ENCODE peak calls at places on chromosomes 16 and 17, in five cellular contexts. D, J, W, O and Y are unnamed samples.

GRCh38 chr17:51362818-51363598 is 102.7 kb downstream of the UTP18 start:
- DNase-seq in D (no peak), W (no peak), O (peak), J (no peak), Y (no peak)

GRCh38 chr16:3734084-3734757 is 16.9 kb upstream of the TRAP1 start:
- DNase-seq in W (no peak), O (no peak), D (no peak), J (no peak), Y (no peak)

GRCh38 chr17:1947229-1947742 is 77.8 kb downstream of the RTN4RL1 start:
- DNase-seq in W (no peak), O (no peak), J (no peak), D (no peak), Y (no peak)

GRCh38 chr17:68682913-68683312 is 81.7 kb upstream of the FAM20A start:
- DNase-seq in D (no peak), O (no peak), W (no peak), J (no peak), Y (no peak)

GRCh38 chr16:11327277-11328171 is 17.7 kb upstream of the RMI2 start:
- DNase-seq in J (no peak), W (no peak), O (no peak), D (no peak), Y (peak)

GRCh38 chr16:63983401-63983800 is 1138.5 kb downstream of the CDH11 start:
- DNase-seq in D (no peak), J (no peak), W (no peak), O (peak), Y (no peak)

GRCh38 chr16:89563639-89564392 is 3.3 kb downstream of the RPL13 start:
- DNase-seq in D (no peak), O (no peak), J (no peak), W (no peak), Y (no peak)

GRCh38 chr17:7703584-7704574 is 1.1 kb upstream of the EFNB3 start:
- DNase-seq in W (peak), J (no peak), O (no peak), D (no peak), Y (no peak)

GRCh38 chr16:58535100-58535499 is 19.8 kb downstream of the SETD6 start:
- DNase-seq in W (no peak), O (no peak), J (no peak), D (no peak), Y (no peak)

GRCh38 chr17:39618252-39618913 is 8.4 kb upstream of the PPP1R1B start:
- DNase-seq in D (no peak), J (no peak), W (no peak), O (peak), Y (no peak)

GRCh38 chr16:9836118-9836736 is 346.0 kb downstream of the GRIN2A start:
- DNase-seq in O (peak), W (peak), J (peak), D (no peak), Y (no peak)

GRCh38 chr17:79779088-79779529 is 1.2 kb downstream of the CBX2 start:
- DNase-seq in W (no peak), O (no peak), J (no peak), D (no peak), Y (no peak)

GRCh38 chr17:9079461-9080103 is 58.3 kb downstream of the NTN1 start:
- DNase-seq in D (no peak), O (no peak), J (no peak), W (no peak), Y (no peak)

GRCh38 chr17:57442914-57443571 is 186.7 kb downstream of the MSI2 start:
- DNase-seq in J (no peak), O (peak), D (no peak), W (no peak), Y (no peak)

GRCh38 chr17:18319604-18320256 is 4.6 kb downstream of the SMCR8 start:
- DNase-seq in W (peak), D (no peak), J (peak), O (peak), Y (no peak)

GRCh38 chr16:84838383-84838948 is 18.7 kb downstream of the CRISPLD2 start:
- DNase-seq in J (no peak), O (peak), W (no peak), D (no peak), Y (no peak)

GRCh38 chr17:7238418-7239090 is 703 bp downstream of the PHF23 start:
- DNase-seq in W (no peak), D (no peak), O (no peak), J (peak), Y (peak)

GRCh38 chr17:74181341-74181740 is 22.1 kb upstream of the RPL38 start:
- DNase-seq in W (no peak), J (no peak), D (no peak), O (no peak), Y (no peak)

GRCh38 chr16:22912654-22913053 is 98.7 kb downstream of the HS3ST2 start:
- DNase-seq in J (no peak), W (no peak), D (no peak), O (no peak), Y (no peak)

GRCh38 chr16:87723224-87723619 is 42.6 kb downstream of the KLHDC4 start:
- DNase-seq in D (no peak), W (peak), J (no peak), O (no peak), Y (peak)

GRCh38 chr17:10612957-10613744 is 44.0 kb downstream of the MYH3 start:
- DNase-seq in O (no peak), W (no peak), J (no peak), D (no peak), Y (no peak)

GRCh38 chr17:27244481-27245223 is 49.3 kb upstream of the WSB1 start:
- DNase-seq in W (peak), J (no peak), O (peak), D (no peak), Y (no peak)

GRCh38 chr17:27340990-27341595 is 47.2 kb downstream of the WSB1 start:
- DNase-seq in O (no peak), D (no peak), W (no peak), J (no peak), Y (no peak)

GRCh38 chr16:70432304-70432799 is 6.5 kb downstream of the ST3GAL2 start:
- DNase-seq in W (no peak), D (no peak), O (no peak), J (no peak), Y (no peak)

GRCh38 chr17:6914711-6915110 is 81.1 kb upstream of the ALOX12 start:
- DNase-seq in D (no peak), O (no peak), J (no peak), W (no peak), Y (no peak)

GRCh38 chr17:20967776-20968175 is 75.0 kb downstream of the USP22 start:
- DNase-seq in O (no peak), J (no peak), W (no peak), D (no peak), Y (no peak)

GRCh38 chr17:36849871-36850348 is 87.4 kb upstream of the LHX1 start:
- DNase-seq in J (no peak), W (peak), D (no peak), O (peak), Y (peak)

GRCh38 chr16:88810868-88811599 is 694 bp downstream of the APRT start:
- DNase-seq in O (peak), D (peak), W (peak), J (peak), Y (peak)

GRCh38 chr17:41518789-41519449 is at the start of gene KRT15:
- DNase-seq in D (no peak), J (peak), W (no peak), O (peak), Y (no peak)

GRCh38 chr16:81778861-81779539 is at the start of gene PLCG2:
- DNase-seq in W (peak), D (peak), J (peak), O (peak), Y (peak)

GRCh38 chr16:9438991-9439390 is 347.5 kb downstream of the HAPSTR1 start:
- DNase-seq in O (no peak), J (no peak), D (no peak), W (no peak), Y (no peak)

GRCh38 chr16:81107506-81107905 is 11.3 kb upstream of the GCSH start:
- DNase-seq in W (no peak), O (no peak), J (no peak), D (no peak), Y (no peak)

GRCh38 chr16:14202697-14203096 is 131.6 kb downstream of the MRTFB start:
- DNase-seq in O (peak), W (no peak), D (no peak), J (no peak), Y (peak)

GRCh38 chr17:17142556-17142955 is 63.6 kb downstream of the PLD6 start:
- DNase-seq in J (no peak), O (no peak), D (no peak), W (no peak), Y (no peak)

GRCh38 chr16:46783800-46784199 is 35.7 kb upstream of the MYLK3 start:
- DNase-seq in W (no peak), O (no peak), D (no peak), J (no peak), Y (no peak)

GRCh38 chr17:82752371-82753200 is 721 bp downstream of the TBCD start:
- DNase-seq in J (peak), W (no peak), O (no peak), D (no peak), Y (peak)

GRCh38 chr17:82753201-82753464 is 1.3 kb downstream of the TBCD start:
- DNase-seq in D (no peak), J (no peak), O (no peak), W (no peak), Y (no peak)

GRCh38 chr17:82750241-82750905 is 1.5 kb upstream of the TBCD start:
- DNase-seq in W (no peak), J (no peak), D (no peak), O (no peak), Y (no peak)

GRCh38 chr17:82751171-82751570 is 694 bp upstream of the TBCD start:
- DNase-seq in D (no peak), O (no peak), J (no peak), W (no peak), Y (no peak)

DNA sequence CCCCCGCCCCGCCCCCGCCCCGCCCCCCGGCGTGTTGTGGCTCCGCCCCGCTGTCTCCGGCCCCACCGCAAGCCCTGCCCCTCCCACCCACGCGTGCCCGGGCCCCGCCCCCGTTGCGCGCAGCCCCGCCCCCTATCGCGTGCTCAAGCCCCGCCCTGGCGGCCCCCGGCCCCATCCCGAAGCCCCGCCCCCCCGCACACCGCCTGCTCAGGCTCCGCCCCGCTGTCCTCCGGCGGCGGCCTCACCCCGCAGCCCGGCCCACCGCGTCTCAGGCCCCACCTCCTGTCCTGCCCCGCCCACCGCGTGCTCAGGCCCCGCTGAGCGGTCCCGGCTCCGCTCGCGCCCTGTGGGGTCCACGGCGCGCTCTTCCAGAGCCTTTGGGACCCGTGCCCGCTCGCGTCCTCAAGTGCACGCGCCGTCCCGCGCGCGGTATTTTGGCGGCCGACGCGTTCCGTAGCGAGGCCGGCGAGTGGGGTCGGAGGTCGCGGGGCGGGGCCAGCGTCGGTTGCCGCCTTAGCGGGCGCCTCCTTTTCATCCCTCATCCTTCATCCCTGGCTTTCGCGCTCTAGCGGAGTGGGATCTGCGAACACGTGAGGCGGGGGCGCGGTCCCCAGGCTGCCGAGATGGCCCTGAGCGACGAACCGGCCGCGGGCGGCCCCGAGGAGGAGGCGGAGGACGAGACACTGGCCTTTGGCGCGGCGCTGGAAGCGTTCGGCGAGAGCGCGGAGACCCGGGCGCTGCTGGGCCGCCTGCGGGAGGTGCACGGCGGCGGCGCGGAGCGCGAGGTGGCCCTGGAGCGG is at the start of gene TBCD:
- DNase-seq in O (peak), W (peak), J (peak), D (peak), Y (peak)
- TF ChIP-seq CTCF in O (no peak), W (no peak), J (no peak), D (no peak), Y (no peak)

GRCh38 chr17:28675485-28675884 is 13.5 kb downstream of the SUPT6H start:
- DNase-seq in D (no peak), W (no peak), O (no peak), J (no peak), Y (no peak)

DNA sequence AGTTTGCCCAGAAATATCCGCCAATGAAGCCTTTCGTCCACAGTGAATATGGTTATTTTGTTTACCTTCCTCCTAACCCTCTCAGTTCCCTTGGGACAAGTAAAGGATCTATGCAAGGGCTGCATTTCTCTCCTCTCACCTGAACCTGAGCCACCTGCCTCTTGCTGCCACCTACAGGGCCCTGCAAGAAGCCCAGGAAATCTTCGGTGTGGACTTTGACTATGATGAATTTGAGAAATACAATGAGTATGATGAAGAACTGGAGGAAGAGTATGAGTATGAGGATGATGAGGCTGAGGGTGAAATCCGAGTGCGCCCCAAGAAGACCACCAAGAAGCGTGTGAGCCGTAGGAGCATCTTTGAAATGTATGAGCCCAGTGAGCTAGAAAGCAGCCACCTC is 14.0 kb downstream of the SUPT6H start:
- DNase-seq in J (peak), O (peak), W (no peak), D (no peak), Y (no peak)
- TF ChIP-seq CTCF in J (peak), O (peak), W (peak), D (no peak), Y (peak)

GRCh38 chr17:80860703-80861359 is 130.8 kb upstream of the CHMP6 start:
- DNase-seq in J (no peak), W (no peak), D (no peak), O (no peak), Y (no peak)

GRCh38 chr17:80860101-80860671 is 131.5 kb upstream of the CHMP6 start:
- DNase-seq in O (no peak), J (no peak), D (no peak), W (no peak), Y (no peak)

GRCh38 chr17:80858301-80859003 is 133.2 kb upstream of the CHMP6 start:
- DNase-seq in O (no peak), J (no peak), W (no peak), D (no peak), Y (no peak)

GRCh38 chr17:80857721-80858171 is 133.9 kb upstream of the CHMP6 start:
- DNase-seq in D (no peak), O (no peak), J (no peak), W (no peak), Y (no peak)

GRCh38 chr17:80859004-80859941 is 132.4 kb upstream of the CHMP6 start:
- DNase-seq in W (peak), J (no peak), O (peak), D (no peak), Y (no peak)
- TF ChIP-seq CTCF in W (peak), J (no peak), O (peak), D (no peak), Y (peak)

GRCh38 chr16:67922221-67922620 is 9.4 kb downstream of the CTRL start:
- DNase-seq in W (no peak), J (no peak), O (no peak), D (no peak), Y (no peak)

GRCh38 chr16:67917140-67917851 is 14.4 kb downstream of the CTRL start:
- DNase-seq in W (no peak), O (no peak), D (no peak), J (no peak), Y (no peak)

GRCh38 chr16:67922740-67923139 is 8.9 kb downstream of the CTRL start:
- DNase-seq in D (no peak), W (no peak), J (no peak), O (no peak), Y (no peak)

GRCh38 chr16:67917852-67918236 is 13.8 kb downstream of the CTRL start:
- DNase-seq in D (no peak), O (peak), J (no peak), W (peak), Y (no peak)

GRCh38 chr16:67919618-67920210 is 11.9 kb downstream of the CTRL start:
- DNase-seq in D (no peak), O (no peak), W (no peak), J (no peak), Y (no peak)
- TF ChIP-seq CTCF in D (no peak), O (no peak), W (no peak), J (no peak), Y (no peak)